ENCODE peak calls at places on chromosomes 6 and 20, in seven cellular contexts. L, O, G, T, A, E and N are unnamed samples.

GRCh38 chr6:9250852-9251251 is 815.5 kb upstream of the SLC35B3 start:
- DNase-seq in A (peak; percentile 2), E (peak; percentile 64), L (peak; percentile 16), O (peak; percentile 63), G (no peak), T (no peak), N (peak; percentile 11)

GRCh38 chr20:23926941-23927872 is 47.7 kb upstream of the CST5 start:
- DNase-seq in G (no peak), T (no peak), L (no peak), E (no peak), A (peak; percentile 34), O (no peak), N (no peak)

GRCh38 chr20:53843645-53844044 is 226.7 kb downstream of the BCAS1 start:
- DNase-seq in A (no peak), G (no peak), L (no peak), O (no peak), E (no peak), T (no peak), N (no peak)

GRCh38 chr6:56842602-56843475 is 112.1 kb upstream of the BEND6 start:
- DNase-seq in E (peak; percentile 77), A (peak; percentile 36), G (no peak), O (no peak), L (no peak), T (no peak), N (peak; percentile 26)

GRCh38 chr6:144659735-144660246 is 374.7 kb downstream of the UTRN start:
- DNase-seq in O (no peak), G (no peak), A (no peak), L (no peak), E (no peak), T (no peak), N (no peak)

GRCh38 chr6:133502451-133503259 is 261.5 kb downstream of the EYA4 start:
- DNase-seq in T (no peak), G (no peak), A (no peak), L (no peak), E (no peak), O (no peak), N (peak; percentile 30)

GRCh38 chr6:33856655-33857054 is 52.9 kb upstream of the MLN start:
- DNase-seq in A (no peak), T (peak; percentile 58), E (no peak), L (no peak), O (no peak), G (no peak), N (no peak)

GRCh38 chr6:46948699-46949098 is 27.0 kb upstream of the ADGRF5 start:
- DNase-seq in O (no peak), E (no peak), A (no peak), T (no peak), L (no peak), G (no peak), N (no peak)

GRCh38 chr6:140561701-140562100 is 1187.3 kb upstream of the CITED2 start:
- DNase-seq in O (no peak), E (no peak), T (no peak), L (no peak), G (no peak), A (no peak), N (no peak)

GRCh38 chr6:19035454-19035853 is 648.3 kb downstream of the RNF144B start:
- DNase-seq in A (no peak), T (no peak), O (no peak), E (no peak), G (no peak), L (no peak), N (no peak)

GRCh38 chr6:43648248-43648647 is 3.4 kb downstream of the RSPH9 start:
- DNase-seq in E (no peak), A (no peak), O (no peak), T (no peak), L (no peak), G (no peak), N (no peak)

GRCh38 chr6:45743028-45743615 is 272.5 kb downstream of the CLIC5 start:
- DNase-seq in L (peak; percentile 57), E (no peak), T (no peak), O (no peak), G (no peak), A (no peak), N (no peak)

GRCh38 chr6:148998704-148999103 is 251.9 kb downstream of the UST start:
- DNase-seq in L (no peak), G (no peak), E (peak; percentile 20), O (no peak), A (no peak), T (no peak), N (no peak)

GRCh38 chr6:6699741-6700367 is 111.3 kb downstream of the LY86 start:
- DNase-seq in G (peak; percentile 37), A (peak; percentile 28), E (no peak), T (no peak), L (no peak), O (peak; percentile 58), N (peak; percentile 49)

GRCh38 chr6:84556541-84557335 is 207.7 kb downstream of the TBX18 start:
- DNase-seq in G (no peak), T (no peak), L (no peak), O (no peak), A (no peak), E (no peak), N (no peak)

GRCh38 chr20:59673998-59674445 is 69.7 kb downstream of the PHACTR3 start:
- DNase-seq in A (no peak), E (no peak), T (no peak), L (no peak), G (no peak), O (no peak), N (no peak)

GRCh38 chr6:166484863-166485262 is 101.6 kb downstream of the RAMACL start:
- DNase-seq in O (no peak), E (no peak), T (no peak), G (no peak), L (no peak), A (no peak), N (no peak)

GRCh38 chr20:44523746-44524145 is 1.9 kb upstream of the SERINC3 start:
- DNase-seq in T (no peak), A (no peak), L (no peak), E (no peak), O (no peak), G (no peak), N (no peak)

GRCh38 chr6:53250761-53251672 is 97.7 kb downstream of the ELOVL5 start:
- DNase-seq in T (no peak), A (no peak), E (no peak), L (no peak), G (no peak), O (no peak), N (no peak)

GRCh38 chr6:137013031-137013430 is 31.7 kb downstream of the IL20RA start:
- DNase-seq in A (no peak), E (no peak), G (no peak), O (no peak), T (no peak), L (no peak), N (no peak)

GRCh38 chr20:19212524-19213502 is at the start of gene SLC24A3:
- DNase-seq in T (no peak), G (no peak), A (peak; percentile 53), E (peak; percentile 77), O (no peak), L (peak; percentile 23), N (peak; percentile 88)

GRCh38 chr6:10322991-10323390 is 91.9 kb downstream of the TFAP2A start:
- DNase-seq in A (no peak), E (no peak), T (no peak), G (no peak), L (no peak), O (no peak), N (no peak)

GRCh38 chr6:118939683-118940082 is 4.7 kb upstream of the MCM9 start:
- DNase-seq in E (no peak), T (no peak), G (no peak), A (no peak), O (no peak), L (no peak), N (no peak)

GRCh38 chr6:163735076-163735475 is 320.6 kb downstream of the QKI start:
- DNase-seq in O (no peak), G (no peak), L (no peak), E (no peak), A (no peak), T (no peak), N (no peak)

GRCh38 chr20:50108571-50109235 is 4.2 kb downstream of the UBE2V1 start:
- DNase-seq in O (no peak), T (no peak), G (no peak), A (no peak), L (no peak), E (no peak), N (no peak)
- TF ChIP-seq JUND in O (no peak), T (no peak), G (no peak), A (no peak), L (no peak), E (no peak), N (no peak)

GRCh38 chr6:170011233-170012142 is 260.1 kb downstream of the ERMARD start:
- DNase-seq in T (no peak), L (no peak), A (no peak), E (no peak), O (no peak), G (no peak), N (no peak)
- TF ChIP-seq JUND in T (no peak), L (no peak), A (no peak), E (no peak), O (no peak), G (no peak), N (no peak)

GRCh38 chr6:105077592-105078463 is 102.0 kb downstream of the POPDC3 start:
- DNase-seq in E (no peak), L (peak; percentile 51), G (peak; percentile 23), O (peak; percentile 44), A (peak; percentile 31), T (no peak), N (no peak)
- TF ChIP-seq JUND in E (no peak), L (no peak), G (no peak), O (peak; percentile 13), A (no peak), T (no peak), N (no peak)

GRCh38 chr6:69835414-69836179 is 30.8 kb upstream of the COL19A1 start:
- DNase-seq in A (peak; percentile 24), T (no peak), G (peak; percentile 36), O (peak; percentile 56), L (peak; percentile 41), E (no peak), N (peak; percentile 1)
- TF ChIP-seq JUND in A (no peak), T (no peak), G (no peak), O (no peak), L (no peak), E (no peak), N (no peak)

GRCh38 chr6:5471044-5471443 is 209.7 kb downstream of the FARS2 start:
- DNase-seq in O (peak; percentile 19), T (peak; percentile 26), G (peak; percentile 74), A (peak; percentile 66), L (peak; percentile 54), E (no peak), N (peak; percentile 38)
- TF ChIP-seq JUND in O (no peak), T (no peak), G (no peak), A (no peak), L (no peak), E (no peak), N (no peak)

GRCh38 chr6:29071831-29072723 is 15.0 kb downstream of the OR2B3 start:
- DNase-seq in G (peak; percentile 73), L (peak; percentile 61), T (no peak), A (peak; percentile 44), E (peak; percentile 49), O (peak; percentile 51), N (peak; percentile 64)
- TF ChIP-seq JUND in G (no peak), L (no peak), T (no peak), A (no peak), E (no peak), O (no peak), N (no peak)